ENCODE peak calls at places on chromosomes 4 and X, in seven cellular contexts. N is activated CD4-positive, CD25-positive, alpha-beta regulatory T cell treated with anti-CD3 and anti-CD28 coated beads, Interleukin-2, amount 50 U/mL, for 72 hours; P is hepatocyte; U is SK-N-DZ; T is heart right ventricle; O is EH; V is memory B cell. B is an unnamed sample.
A peak's percentile ranks its signal among the peaks of the same experiment; 100 is the strongest.

GRCh38 chr4:46016306-46016705 is 107.5 kb downstream of the GABRG1 start:
- DNase-seq in V (no peak), U (no peak), T (no peak), O (no peak), P (peak; percentile 12), N (no peak), B (no peak)

GRCh38 chr4:109414938-109415337 is 18.7 kb upstream of the SEC24B start:
- DNase-seq in N (no peak), V (no peak), P (no peak), T (no peak), U (no peak), O (peak; percentile 28), B (no peak)

GRCh38 chrX:12647230-12647629 is 144.0 kb upstream of the PRPS2 start:
- DNase-seq in U (no peak), N (no peak), T (no peak), V (no peak), O (no peak), P (no peak), B (no peak)

GRCh38 chr4:173333658-173334084 is 487 bp downstream of the HMGB2 start:
- DNase-seq in V (peak; percentile 13), T (peak; percentile 59), O (no peak), N (no peak), U (peak; percentile 28), P (peak; percentile 78), B (no peak)

GRCh38 chr4:26757751-26758150 is 102.9 kb upstream of the STIM2 start:
- DNase-seq in P (no peak), U (no peak), T (no peak), V (no peak), O (peak; percentile 17), N (no peak), B (no peak)

GRCh38 chr4:74044676-74045075 is 6.2 kb upstream of the CXCL3 start:
- DNase-seq in P (no peak), O (peak; percentile 69), T (no peak), N (no peak), V (no peak), U (no peak), B (no peak)

GRCh38 chr4:7217039-7217438 is 24.7 kb downstream of the SORCS2 start:
- DNase-seq in P (no peak), O (no peak), T (no peak), V (no peak), U (no peak), N (no peak), B (no peak)

GRCh38 chrX:101750744-101751143 is 91.1 kb upstream of the ARMCX2 start:
- DNase-seq in T (no peak), U (no peak), V (no peak), N (no peak), P (no peak), O (no peak), B (no peak)

GRCh38 chr4:143382539-143382938 is 45.9 kb downstream of the GAB1 start:
- DNase-seq in O (no peak), P (no peak), T (no peak), N (no peak), V (no peak), U (no peak), B (no peak)

GRCh38 chrX:85107407-85107806 is 103.7 kb downstream of the APOOL start:
- DNase-seq in P (no peak), O (no peak), T (no peak), U (no peak), N (no peak), V (no peak), B (no peak)

GRCh38 chrX:111283446-111283845 is 13.2 kb upstream of the CAPN6 start:
- DNase-seq in T (no peak), N (no peak), U (no peak), V (no peak), P (no peak), O (no peak), B (no peak)

GRCh38 chrX:129359269-129359668 is 164.0 kb downstream of the SMARCA1 start:
- DNase-seq in O (peak; percentile 23), T (no peak), P (no peak), U (no peak), V (no peak), N (no peak), B (no peak)

GRCh38 chrX:120468825-120469525 is at the start of gene LAMP2:
- DNase-seq in T (peak; percentile 89), N (peak; percentile 78), V (peak; percentile 67), U (peak; percentile 89), O (peak; percentile 90), P (peak; percentile 93), B (peak; percentile 44)

GRCh38 chr4:79588679-79589078 is 180.7 kb upstream of the GK2 start:
- DNase-seq in U (no peak), N (no peak), T (no peak), V (no peak), O (peak; percentile 16), P (no peak), B (no peak)

GRCh38 chrX:48938721-48939416 is 18.5 kb downstream of the OTUD5 start:
- DNase-seq in P (no peak), T (no peak), U (no peak), O (no peak), V (peak; percentile 67), N (peak; percentile 74), B (no peak)

GRCh38 chr4:87304659-87305277 is 17.9 kb downstream of the HSD17B13 start:
- DNase-seq in O (no peak), P (peak; percentile 19), T (no peak), V (no peak), U (no peak), N (no peak), B (no peak)

GRCh38 chrX:11733614-11734013 is 24.4 kb upstream of the MSL3 start:
- DNase-seq in P (no peak), N (no peak), V (no peak), T (no peak), O (no peak), U (no peak), B (no peak)

B was measured in NCI-H1048.